ENCODE peak calls at places on chromosome 15, in four cellular contexts. One of them, this sample, is unnamed.

GRCh38 chr15:85485956-85486567 is 105.7 kb downstream of the AKAP13 start:
- DNase-seq in K562: peak; percentile 59
- DNase-seq in HepG2: peak; percentile 75
- DNase-seq in WTC11: peak; percentile 42
- DNase-seq in this sample: peak; percentile 73

GRCh38 chr15:78360426-78360825 is 20.3 kb downstream of the CRABP1 start:
- DNase-seq in WTC11: no peak
- DNase-seq in HepG2: no peak
- DNase-seq in K562: no peak
- DNase-seq in this sample: peak; percentile 44

GRCh38 chr15:61640751-61641150 is 411.6 kb upstream of the RORA start:
- DNase-seq in HepG2: no peak
- DNase-seq in K562: no peak
- DNase-seq in WTC11: no peak
- DNase-seq in this sample: no peak

GRCh38 chr15:62472616-62473299 is 307.7 kb upstream of the C2CD4B start:
- DNase-seq in WTC11: no peak
- DNase-seq in HepG2: peak; percentile 54
- DNase-seq in K562: no peak
- DNase-seq in this sample: peak; percentile 9

GRCh38 chr15:68183886-68184285 is 21.2 kb downstream of the CALML4 start:
- DNase-seq in HepG2: no peak
- DNase-seq in K562: no peak
- DNase-seq in WTC11: no peak
- DNase-seq in this sample: no peak

GRCh38 chr15:90201150-90201943 is at the start of gene SEMA4B:
- DNase-seq in HepG2: peak; percentile 36
- DNase-seq in WTC11: peak; percentile 83
- DNase-seq in K562: peak; percentile 95
- DNase-seq in this sample: peak; percentile 87

GRCh38 chr15:89167267-89168176 is 53.9 kb downstream of the RLBP1 start:
- DNase-seq in HepG2: peak; percentile 10
- DNase-seq in WTC11: no peak
- DNase-seq in K562: peak; percentile 48
- DNase-seq in this sample: no peak

GRCh38 chr15:97874139-97874538 is 86.4 kb upstream of the ARRDC4 start:
- DNase-seq in K562: no peak
- DNase-seq in HepG2: no peak
- DNase-seq in WTC11: no peak
- DNase-seq in this sample: no peak

GRCh38 chr15:66389098-66389858 is 2.6 kb downstream of the MAP2K1 start:
- DNase-seq in WTC11: no peak
- DNase-seq in K562: no peak
- DNase-seq in HepG2: no peak
- DNase-seq in this sample: no peak

GRCh38 chr15:67036775-67037555 is 28.4 kb upstream of the SMAD3 start:
- DNase-seq in HepG2: no peak
- DNase-seq in K562: no peak
- DNase-seq in WTC11: no peak
- DNase-seq in this sample: no peak

GRCh38 chr15:29115093-29115991 is 154.3 kb downstream of the NSMCE3 start:
- DNase-seq in K562: peak; percentile 49
- DNase-seq in WTC11: peak; percentile 69
- DNase-seq in HepG2: no peak
- DNase-seq in this sample: peak; percentile 41

GRCh38 chr15:29670945-29671307 is 151.3 kb downstream of the TJP1 start:
- DNase-seq in WTC11: no peak
- DNase-seq in K562: no peak
- DNase-seq in HepG2: peak; percentile 69
- DNase-seq in this sample: no peak

GRCh38 chr15:78211189-78211921 is 23.0 kb downstream of the ACSBG1 start:
- DNase-seq in HepG2: no peak
- DNase-seq in WTC11: no peak
- DNase-seq in K562: no peak
- DNase-seq in this sample: no peak

GRCh38 chr15:68401496-68402431 is 30.2 kb downstream of the ITGA11 start:
- DNase-seq in HepG2: no peak
- DNase-seq in WTC11: no peak
- DNase-seq in K562: no peak
- DNase-seq in this sample: no peak

GRCh38 chr15:50854594-50855490 is 53.6 kb upstream of the AP4E1 start:
- DNase-seq in K562: no peak
- DNase-seq in HepG2: peak; percentile 18
- DNase-seq in WTC11: no peak
- DNase-seq in this sample: no peak

GRCh38 chr15:38699633-38700230 is 135.1 kb upstream of the RASGRP1 start:
- DNase-seq in WTC11: peak; percentile 67
- DNase-seq in K562: peak; percentile 74
- DNase-seq in HepG2: peak; percentile 44
- DNase-seq in this sample: peak; percentile 48

GRCh38 chr15:67997996-67998395 is 56.1 kb upstream of the PIAS1 start:
- DNase-seq in WTC11: no peak
- DNase-seq in K562: no peak
- DNase-seq in HepG2: no peak
- DNase-seq in this sample: no peak

GRCh38 chr15:95162069-95162468 is 930.7 kb downstream of the MCTP2 start:
- DNase-seq in HepG2: no peak
- DNase-seq in WTC11: no peak
- DNase-seq in K562: no peak
- DNase-seq in this sample: no peak

GRCh38 chr15:87576486-87577176 is 679.9 kb downstream of the NTRK3 start:
- DNase-seq in WTC11: no peak
- DNase-seq in HepG2: no peak
- DNase-seq in K562: no peak
- DNase-seq in this sample: no peak

GRCh38 chr15:93036922-93037321 is 52.1 kb downstream of the RGMA start:
- DNase-seq in HepG2: no peak
- DNase-seq in K562: no peak
- DNase-seq in WTC11: no peak
- DNase-seq in this sample: no peak

GRCh38 chr15:83844742-83845141 is 190.8 kb downstream of the ADAMTSL3 start:
- DNase-seq in HepG2: no peak
- DNase-seq in K562: no peak
- DNase-seq in WTC11: no peak
- DNase-seq in this sample: no peak

GRCh38 chr15:34855397-34855796 is 60.0 kb upstream of the ACTC1 start:
- DNase-seq in K562: no peak
- DNase-seq in HepG2: no peak
- DNase-seq in WTC11: no peak
- DNase-seq in this sample: no peak

GRCh38 chr15:83943849-83944404 is 290.0 kb downstream of the ADAMTSL3 start:
- DNase-seq in WTC11: no peak
- DNase-seq in HepG2: no peak
- DNase-seq in K562: no peak
- DNase-seq in this sample: no peak

GRCh38 chr15:68559342-68560310 is 19.2 kb upstream of the CORO2B start:
- DNase-seq in HepG2: peak; percentile 33
- DNase-seq in WTC11: peak; percentile 89
- DNase-seq in K562: peak; percentile 86
- DNase-seq in this sample: peak; percentile 90

GRCh38 chr15:89539027-89539426 is 36.2 kb upstream of the TICRR start:
- DNase-seq in WTC11: no peak
- DNase-seq in HepG2: no peak
- DNase-seq in K562: no peak
- DNase-seq in this sample: no peak

GRCh38 chr15:31366169-31366734 is 39.6 kb downstream of the KLF13 start:
- DNase-seq in HepG2: no peak
- DNase-seq in WTC11: no peak
- DNase-seq in K562: no peak
- DNase-seq in this sample: no peak

GRCh38 chr15:67144609-67145306 is 79.4 kb downstream of the SMAD3 start:
- DNase-seq in WTC11: peak; percentile 54
- DNase-seq in K562: no peak
- DNase-seq in HepG2: no peak
- DNase-seq in this sample: no peak

GRCh38 chr15:78570710-78571109 is 5.4 kb downstream of the CHRNA5 start:
- DNase-seq in WTC11: no peak
- DNase-seq in K562: no peak
- DNase-seq in HepG2: no peak
- DNase-seq in this sample: no peak

GRCh38 chr15:32851619-32852416 is 134.0 kb downstream of the GREM1 start:
- DNase-seq in WTC11: no peak
- DNase-seq in K562: no peak
- DNase-seq in HepG2: no peak
- DNase-seq in this sample: no peak

GRCh38 chr15:75043509-75044257 is 20.3 kb downstream of the PPCDC start:
- DNase-seq in WTC11: no peak
- DNase-seq in HepG2: peak; percentile 96
- DNase-seq in K562: peak; percentile 80
- DNase-seq in this sample: no peak

GRCh38 chr15:68764090-68764489 is 56.6 kb downstream of the ANP32A start:
- DNase-seq in HepG2: no peak
- DNase-seq in K562: no peak
- DNase-seq in WTC11: no peak
- DNase-seq in this sample: no peak

GRCh38 chr15:99732711-99733267 is 448 bp downstream of the LYSMD4 start:
- DNase-seq in HepG2: no peak
- DNase-seq in K562: peak; percentile 60
- DNase-seq in WTC11: no peak
- DNase-seq in this sample: no peak
- TF ChIP-seq ELF4 in HepG2: no peak
- TF ChIP-seq ELF4 in K562: no peak
- TF ChIP-seq ELF4 in WTC11: no peak
- TF ChIP-seq ELF4 in this sample: no peak

DNA sequence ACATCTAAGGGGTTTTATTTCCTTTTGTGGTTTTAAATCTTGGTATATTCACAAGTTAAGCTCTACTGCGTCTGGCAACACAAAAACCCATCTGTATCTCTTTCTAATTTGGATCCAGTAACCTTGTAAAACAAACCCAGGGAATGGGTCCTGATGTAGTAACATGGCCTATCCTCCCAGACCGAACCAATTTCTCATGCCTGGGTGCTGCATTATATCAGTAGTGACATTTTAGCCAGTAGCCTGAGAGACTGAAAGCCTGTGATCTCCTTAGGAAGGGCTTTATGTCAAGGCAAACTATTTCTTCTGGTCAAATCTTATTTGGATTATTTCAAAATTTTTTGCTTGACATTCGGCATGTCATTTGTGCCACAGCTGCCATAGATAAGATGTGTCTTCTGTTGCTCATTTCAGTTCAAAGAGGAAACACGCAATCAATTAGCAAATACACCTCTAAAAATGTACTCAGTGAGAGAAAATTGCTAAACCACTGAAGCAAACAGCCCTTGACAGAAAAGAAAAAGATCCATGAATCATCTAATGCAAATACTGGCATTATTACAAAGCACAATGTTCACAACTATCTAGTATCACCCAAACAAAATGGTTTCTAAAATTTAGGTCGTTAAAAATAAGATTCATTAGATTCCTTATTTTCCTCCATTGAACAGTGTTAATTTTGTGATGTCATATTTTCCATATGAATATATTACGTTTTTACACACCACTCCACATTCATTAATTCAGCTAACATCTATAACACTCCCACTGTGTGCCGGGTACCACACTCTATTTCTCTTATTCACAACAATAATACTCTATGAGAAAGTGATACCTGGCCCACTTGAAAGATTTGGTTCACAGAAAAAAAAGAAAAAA is 4.0 kb downstream of the NPTN start:
- DNase-seq in HepG2: peak; percentile 74
- DNase-seq in K562: no peak
- DNase-seq in WTC11: no peak
- DNase-seq in this sample: no peak
- TF ChIP-seq ELF4 in HepG2: no peak
- TF ChIP-seq ELF4 in K562: no peak
- TF ChIP-seq ELF4 in WTC11: no peak
- TF ChIP-seq ELF4 in this sample: no peak

GRCh38 chr15:43922021-43922420 is 95.2 kb downstream of the WDR76 start:
- DNase-seq in HepG2: no peak
- DNase-seq in K562: no peak
- DNase-seq in WTC11: no peak
- DNase-seq in this sample: no peak

GRCh38 chr15:43918717-43919116 is 91.9 kb downstream of the WDR76 start:
- DNase-seq in WTC11: no peak
- DNase-seq in HepG2: no peak
- DNase-seq in K562: no peak
- DNase-seq in this sample: no peak

GRCh38 chr15:43920201-43920600 is 93.4 kb downstream of the WDR76 start:
- DNase-seq in HepG2: no peak
- DNase-seq in K562: no peak
- DNase-seq in WTC11: no peak
- DNase-seq in this sample: no peak

GRCh38 chr15:43923553-43923952 is 96.8 kb downstream of the WDR76 start:
- DNase-seq in K562: no peak
- DNase-seq in HepG2: no peak
- DNase-seq in WTC11: no peak
- DNase-seq in this sample: no peak

DNA sequence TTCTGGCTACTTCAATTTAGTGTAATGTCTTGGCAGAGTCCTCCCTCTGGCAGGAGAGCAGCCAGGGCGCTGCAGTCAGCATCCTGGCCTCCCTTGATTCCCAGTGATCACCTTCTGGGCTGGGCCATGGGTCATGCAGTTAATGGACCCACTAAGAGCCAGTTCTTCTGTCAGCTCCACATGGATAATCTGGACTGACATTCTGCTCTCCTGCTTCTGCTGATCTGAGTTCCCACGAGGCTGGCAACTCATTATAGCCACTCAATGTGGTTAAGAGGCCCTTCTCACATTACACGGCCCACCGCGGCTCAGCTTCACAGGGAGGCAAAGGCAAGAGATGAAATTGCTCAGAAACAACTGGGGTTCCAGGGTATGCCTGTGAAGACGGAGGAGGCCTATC is 94.0 kb downstream of the WDR76 start:
- DNase-seq in K562: no peak
- DNase-seq in HepG2: no peak
- DNase-seq in WTC11: peak; percentile 17
- DNase-seq in this sample: peak; percentile 34
- TF ChIP-seq ELF4 in K562: no peak
- TF ChIP-seq ELF4 in HepG2: no peak
- TF ChIP-seq ELF4 in WTC11: no peak
- TF ChIP-seq ELF4 in this sample: no peak

GRCh38 chr15:96331942-96332853 is 1.7 kb downstream of the NR2F2 start:
- DNase-seq in WTC11: peak; percentile 53
- DNase-seq in HepG2: no peak
- DNase-seq in K562: peak; percentile 51
- DNase-seq in this sample: no peak
- TF ChIP-seq ELF4 in WTC11: no peak
- TF ChIP-seq ELF4 in HepG2: no peak
- TF ChIP-seq ELF4 in K562: no peak
- TF ChIP-seq ELF4 in this sample: no peak